ENCODE peak calls at places on chromosomes 13 and 19, in four cellular contexts. M is B cell, H is heart right ventricle, Y is stomach. K is an unnamed sample.

GRCh38 chr13:59790626-59791025 is 373.1 kb downstream of the DIAPH3 start:
- DNase-seq in M (no peak), H (no peak), Y (no peak), K (no peak)

GRCh38 chr19:16061943-16062342 is 14.4 kb upstream of the TPM4 start:
- DNase-seq in H (no peak), Y (no peak), M (no peak), K (peak)

GRCh38 chr19:37014456-37014855 is 63.8 kb upstream of the ZNF420 start:
- DNase-seq in M (no peak), Y (no peak), H (no peak), K (no peak)

GRCh38 chr19:38386968-38387549 is 775 bp downstream of the GGN start:
- DNase-seq in Y (no peak), M (peak), H (no peak), K (no peak)

GRCh38 chr13:60787083-60787482 is 390.1 kb downstream of the TDRD3 start:
- DNase-seq in Y (no peak), H (no peak), M (no peak), K (no peak)

GRCh38 chr13:24923305-24923640 is 159.3 kb downstream of the RNF17 start:
- DNase-seq in Y (no peak), H (peak), M (peak), K (peak)

GRCh38 chr19:1840541-1841115 is 7.7 kb downstream of the REXO1 start:
- DNase-seq in Y (no peak), H (peak), M (no peak), K (no peak)

GRCh38 chr13:77565635-77566034 is 30.1 kb downstream of the SCEL start:
- DNase-seq in H (no peak), M (peak), Y (no peak), K (peak)

GRCh38 chr13:66835040-66835628 is 395.0 kb downstream of the PCDH9 start:
- DNase-seq in H (peak), M (no peak), Y (peak), K (no peak)

GRCh38 chr13:113980489-113981064 is 6.7 kb upstream of the C13orf46 start:
- DNase-seq in Y (no peak), M (no peak), H (no peak), K (no peak)

GRCh38 chr13:83882626-83882959 is 319 bp upstream of the SLITRK1 start:
- DNase-seq in M (no peak), Y (no peak), H (no peak), K (no peak)

GRCh38 chr19:15780595-15781418 is 6.7 kb upstream of the OR10H5 start:
- DNase-seq in Y (no peak), M (no peak), H (no peak), K (no peak)

GRCh38 chr19:42344336-42344893 is 19.0 kb downstream of the MEGF8 start:
- DNase-seq in H (no peak), M (no peak), Y (no peak), K (no peak)

GRCh38 chr19:1045247-1045603 is 5.3 kb downstream of the ABCA7 start:
- DNase-seq in M (peak), Y (peak), H (no peak), K (no peak)

GRCh38 chr19:47161876-47162489 is 31.3 kb downstream of the SAE1 start:
- DNase-seq in Y (no peak), H (no peak), M (no peak), K (no peak)

GRCh38 chr19:20968092-20968491 is 45.0 kb downstream of the ZNF85 start:
- DNase-seq in H (no peak), M (no peak), Y (no peak), K (no peak)

GRCh38 chr19:341386-342127 is 3.0 kb downstream of the MIER2 start:
- DNase-seq in M (no peak), H (no peak), Y (no peak), K (no peak)

GRCh38 chr19:24040621-24041020 is 46.4 kb upstream of the ZNF254 start:
- DNase-seq in M (no peak), Y (no peak), H (no peak), K (no peak)

GRCh38 chr19:50562996-50563395 is 5.2 kb downstream of the LRRC4B start:
- DNase-seq in Y (no peak), M (no peak), H (no peak), K (no peak)

GRCh38 chr13:34303346-34303745 is 485.4 kb downstream of the RFC3 start:
- DNase-seq in H (no peak), M (no peak), Y (peak), K (no peak)

GRCh38 chr13:43787998-43788397 is 1.2 kb upstream of the ENOX1 start:
- DNase-seq in H (no peak), M (no peak), Y (no peak), K (peak)

GRCh38 chr19:43966079-43966694 is 15.2 kb downstream of the ZNF221 start:
- DNase-seq in H (no peak), M (no peak), Y (no peak), K (no peak)

GRCh38 chr19:17949956-17950309 is 17.0 kb upstream of the KCNN1 start:
- DNase-seq in M (no peak), Y (no peak), H (no peak), K (no peak)

GRCh38 chr19:16850133-16850532 is 20.9 kb downstream of the SIN3B start:
- DNase-seq in Y (no peak), H (no peak), M (no peak), K (no peak)

GRCh38 chr19:46328079-46328478 is 18.8 kb upstream of the PPP5C start:
- DNase-seq in M (no peak), Y (no peak), H (no peak), K (no peak)

GRCh38 chr13:99614465-99614885 is 113.2 kb downstream of the TM9SF2 start:
- DNase-seq in M (peak), Y (peak), H (no peak), K (peak)

GRCh38 chr13:97934590-97934989 is 18.9 kb upstream of the IPO5 start:
- DNase-seq in Y (no peak), H (peak), M (no peak), K (no peak)

GRCh38 chr19:19470579-19470978 is 44.8 kb downstream of the TSSK6 start:
- DNase-seq in M (no peak), Y (no peak), H (no peak), K (no peak)

GRCh38 chr19:50255115-50255514 is 51.7 kb downstream of the MYH14 start:
- DNase-seq in H (no peak), M (no peak), Y (no peak), K (no peak)

DNA sequence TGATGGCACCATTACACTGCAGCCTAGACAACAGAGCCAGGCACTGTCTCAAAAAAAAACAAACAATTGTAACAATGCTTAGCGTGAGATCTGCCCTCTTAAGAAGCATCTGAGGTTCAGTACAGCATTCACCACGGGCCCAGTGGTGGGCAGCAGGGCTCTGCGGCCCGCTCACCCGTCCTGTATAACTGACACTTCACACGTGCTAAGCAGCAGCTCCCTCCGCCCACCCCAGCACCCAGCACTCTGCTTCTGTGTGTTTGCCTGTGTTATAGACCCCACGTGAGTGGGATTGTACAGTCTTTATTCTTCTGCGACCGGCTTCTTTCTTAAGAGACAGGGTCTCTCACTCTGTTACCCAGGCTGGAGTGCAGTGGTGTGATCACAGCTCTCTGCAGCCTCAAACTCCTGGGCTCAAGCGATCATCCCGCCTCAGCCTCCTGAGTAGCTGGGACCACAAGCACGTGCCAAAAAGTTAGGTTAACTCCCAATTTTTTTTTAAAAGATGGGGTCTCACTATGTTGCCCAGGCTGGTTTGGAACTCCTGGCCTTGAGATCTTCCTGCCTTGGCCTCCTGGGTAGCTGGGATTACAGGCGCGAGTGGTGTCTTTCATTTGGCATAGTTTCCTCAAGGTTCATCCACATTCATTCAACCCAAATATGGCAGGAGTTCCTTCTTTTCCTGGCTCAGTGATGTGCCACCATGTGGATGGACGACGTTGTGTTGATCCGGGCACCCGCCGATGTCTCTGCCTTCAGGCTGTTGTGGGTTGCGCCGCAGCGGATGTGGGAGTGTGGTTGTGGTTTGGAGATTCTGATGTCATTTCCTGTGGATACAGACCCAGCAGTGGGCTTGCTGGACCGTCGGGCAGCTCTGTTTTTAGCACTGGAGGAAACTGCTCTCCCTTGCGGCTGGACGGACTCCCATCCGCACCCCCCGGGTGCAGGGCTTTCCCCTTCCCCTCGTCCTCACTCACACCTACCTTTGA is 170.0 kb downstream of the KDM4B start:
- DNase-seq in Y (peak), M (peak), H (peak), K (peak)
- TF ChIP-seq CTCF in Y (no peak), M (peak), H (no peak), K (peak)

GRCh38 chr19:10292789-10293636 is 3.3 kb downstream of the ICAM5 start:
- DNase-seq in M (peak), Y (no peak), H (no peak), K (no peak)

GRCh38 chr19:10295305-10295846 is 5.6 kb downstream of the ICAM5 start:
- DNase-seq in Y (peak), M (peak), H (no peak), K (peak)

GRCh38 chr19:10295847-10296591 is 6.3 kb downstream of the ICAM5 start:
- DNase-seq in M (no peak), Y (no peak), H (no peak), K (no peak)

GRCh38 chr19:10293637-10294367 is 4.0 kb downstream of the ICAM5 start:
- DNase-seq in Y (no peak), M (peak), H (no peak), K (no peak)

GRCh38 chr19:10294368-10294697 is 4.6 kb downstream of the ICAM5 start:
- DNase-seq in M (no peak), Y (no peak), H (no peak), K (no peak)
- TF ChIP-seq CTCF in M (no peak), Y (no peak), H (no peak), K (no peak)

GRCh38 chr19:4504874-4505569 is 13.3 kb downstream of the PLIN4 start:
- DNase-seq in M (no peak), H (no peak), Y (no peak), K (no peak)

GRCh38 chr19:4507150-4507452 is 11.2 kb downstream of the PLIN4 start:
- DNase-seq in Y (no peak), H (no peak), M (no peak), K (no peak)

GRCh38 chr19:4507804-4508203 is 10.5 kb downstream of the PLIN4 start:
- DNase-seq in Y (no peak), H (no peak), M (no peak), K (no peak)

GRCh38 chr19:4505570-4506448 is 12.5 kb downstream of the PLIN4 start:
- DNase-seq in M (no peak), H (no peak), Y (no peak), K (no peak)

GRCh38 chr19:4506449-4507149 is 11.7 kb downstream of the PLIN4 start:
- DNase-seq in Y (no peak), M (no peak), H (no peak), K (no peak)
- TF ChIP-seq CTCF in Y (no peak), M (no peak), H (no peak), K (no peak)

DNA sequence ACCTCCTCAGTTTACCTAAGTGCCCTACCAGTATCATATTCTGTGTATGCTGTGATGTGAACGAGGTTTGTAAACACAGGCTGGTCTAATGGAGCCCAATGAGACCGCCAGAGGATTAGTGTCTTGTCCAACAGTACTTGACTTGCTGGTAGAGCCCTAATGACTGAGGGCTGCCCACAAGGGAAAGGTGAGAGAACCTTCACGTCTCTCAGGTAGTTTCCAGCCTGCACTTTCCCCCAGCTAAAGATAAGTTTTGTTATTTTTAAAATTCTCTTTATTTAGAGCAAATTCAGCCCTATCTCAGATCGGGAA is 498 bp upstream of the RBM26 start:
- DNase-seq in M (no peak), H (no peak), Y (no peak), K (no peak)
- TF ChIP-seq CTCF in M (no peak), H (no peak), Y (no peak), K (no peak)

DNA sequence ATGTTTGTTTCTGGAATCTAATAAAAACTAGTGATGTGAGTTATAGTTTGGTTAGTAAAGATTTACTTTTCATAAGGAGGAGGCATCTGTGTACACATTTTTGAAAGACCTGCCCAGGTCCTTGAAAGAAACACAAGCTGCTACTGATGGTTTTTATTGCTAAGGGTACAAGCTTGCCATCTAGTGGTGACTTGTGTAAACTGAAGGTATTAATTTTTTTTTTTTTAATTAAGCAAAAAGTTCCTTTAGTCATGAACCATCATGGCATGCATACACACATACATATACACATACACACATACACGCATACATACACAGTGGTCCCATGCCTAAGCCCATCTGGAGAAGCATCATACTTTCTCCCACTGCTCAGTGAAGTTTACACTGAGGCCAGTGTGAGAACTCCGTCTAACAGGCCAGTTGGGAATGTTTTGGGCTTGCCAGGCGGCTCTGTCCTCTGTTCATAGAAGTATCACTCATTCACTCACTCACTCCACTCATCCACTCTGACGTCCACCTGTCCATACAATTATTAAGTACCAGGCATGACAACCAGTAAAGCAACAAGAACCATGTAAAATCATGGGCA is 312.5 kb downstream of the DCLK1 start:
- DNase-seq in H (no peak), Y (no peak), M (no peak), K (peak)
- TF ChIP-seq CTCF in H (peak), Y (no peak), M (peak), K (peak)

DNA sequence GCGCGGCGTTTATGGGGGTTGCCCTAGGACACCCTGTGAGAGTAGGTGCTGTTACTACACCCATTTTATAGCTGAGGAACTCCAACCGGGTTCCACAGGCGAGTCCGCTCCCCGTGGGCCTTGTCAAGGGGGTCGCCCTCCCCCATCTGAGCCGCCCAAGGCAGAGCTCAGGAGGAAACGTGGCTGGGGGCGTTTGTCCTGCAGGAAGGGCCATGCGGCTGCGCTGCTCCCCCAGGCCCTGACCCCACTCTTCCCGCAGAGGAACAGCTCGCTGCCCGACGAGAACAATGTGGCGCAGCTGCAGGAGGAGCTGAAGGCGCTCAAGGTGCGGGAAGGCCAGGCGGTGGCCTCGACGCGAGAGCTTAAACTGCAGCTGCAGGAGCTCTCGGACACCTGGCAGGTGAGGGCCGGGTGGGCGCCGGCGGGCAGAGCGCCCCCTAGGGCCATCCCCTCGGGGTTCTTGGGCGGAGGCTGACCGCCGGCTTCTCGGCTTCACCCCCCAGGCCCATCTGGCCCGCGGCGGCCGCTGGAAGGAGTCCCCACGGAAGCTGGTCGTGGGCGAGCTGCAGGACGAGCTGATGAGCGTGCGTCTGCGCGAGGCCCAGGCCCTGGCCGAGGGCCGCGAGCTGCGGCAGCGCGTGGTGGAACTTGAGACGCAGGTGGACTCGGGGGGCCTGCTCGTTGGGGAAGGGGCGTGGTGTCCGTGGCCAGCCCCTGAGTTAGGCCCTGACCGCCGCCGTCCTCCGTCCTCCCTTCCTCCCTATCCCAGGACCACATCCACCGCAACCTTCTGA is 12.4 kb downstream of the PRR36 start:
- DNase-seq in Y (no peak), M (peak), H (no peak), K (no peak)
- TF ChIP-seq CTCF in Y (no peak), M (no peak), H (no peak), K (no peak)

GRCh38 chr19:35790981-35791813 is 15.8 kb downstream of the ARHGAP33 start:
- DNase-seq in H (no peak), Y (no peak), M (no peak), K (no peak)
- TF ChIP-seq CTCF in H (no peak), Y (no peak), M (no peak), K (peak)

DNA sequence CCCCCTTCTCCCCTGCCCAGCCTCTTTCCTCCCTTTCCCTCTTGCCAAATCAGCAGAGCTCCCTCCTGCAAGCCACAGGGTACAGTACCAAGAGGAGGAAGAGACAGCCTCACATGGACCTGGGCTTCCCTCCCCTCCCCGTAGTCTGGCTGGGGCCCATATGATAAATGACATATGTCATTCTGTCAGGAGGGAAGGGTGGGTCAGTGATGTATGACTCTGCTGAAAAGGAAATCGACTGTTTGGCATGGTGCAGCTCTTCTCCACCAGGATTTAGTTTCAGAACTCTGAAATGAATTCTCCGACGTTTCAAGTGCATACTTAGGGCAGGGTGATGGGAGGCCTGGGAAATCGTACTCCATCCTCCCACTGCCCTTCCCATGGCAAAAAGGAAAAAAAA is 9.8 kb downstream of the TSHZ3 start:
- DNase-seq in H (no peak), M (no peak), Y (no peak), K (no peak)
- TF ChIP-seq CTCF in H (no peak), M (no peak), Y (no peak), K (no peak)

DNA sequence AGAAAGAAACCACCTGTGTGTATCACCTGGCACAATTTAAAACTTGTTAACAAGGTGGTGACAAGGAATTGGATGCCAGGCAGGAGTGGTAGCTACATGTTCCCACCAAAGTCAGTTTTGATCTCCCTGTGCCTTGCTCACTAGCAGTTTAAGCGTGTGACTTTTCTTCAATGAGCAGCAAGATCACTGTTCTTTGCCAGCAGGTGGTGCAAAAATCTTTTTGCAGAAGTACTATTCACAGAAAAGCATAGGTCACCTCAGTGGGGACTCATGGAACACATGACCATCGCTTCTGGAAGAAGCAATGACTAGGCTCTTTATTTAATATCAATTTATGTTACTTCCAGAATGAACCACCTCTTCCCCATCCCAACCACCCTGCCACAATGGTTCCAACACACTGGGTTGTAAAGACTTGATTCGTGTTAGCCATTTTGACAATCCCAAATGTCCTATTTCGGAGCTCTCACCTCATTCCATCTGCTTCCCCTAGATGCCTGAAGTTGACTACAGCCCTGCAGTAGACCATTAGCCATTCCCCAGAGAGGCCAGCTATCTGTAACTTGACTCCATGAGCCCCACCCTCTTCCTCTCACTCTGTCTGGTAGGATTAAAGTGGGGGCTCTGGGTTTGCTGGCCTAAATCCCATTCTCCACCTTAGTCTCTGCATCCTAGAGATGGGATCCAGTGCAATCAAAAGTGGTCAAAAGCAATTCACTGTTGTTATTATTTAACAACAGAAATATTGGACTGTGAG is 59.1 kb upstream of the TNFRSF19 start:
- DNase-seq in Y (no peak), H (peak), M (peak), K (peak)
- TF ChIP-seq CTCF in Y (no peak), H (peak), M (peak), K (peak)

K was measured in GM10248.